ENCODE peak calls at places on chromosomes 4 and X, in seven cellular contexts. W, T, S, A, V, E and C are unnamed samples.

GRCh38 chr4:145881991-145882390 is 56.6 kb downstream of the ZNF827 start:
- DNase-seq in W (no peak), T (peak), S (no peak), A (no peak), V (peak), E (no peak), C (peak)

GRCh38 chrX:6693051-6693450 is 158.1 kb upstream of the VCX3A start:
- DNase-seq in W (no peak), T (no peak), S (no peak), A (no peak), V (no peak), E (no peak), C (no peak)

GRCh38 chr4:79273918-79274317 is 51.9 kb downstream of the NAA11 start:
- DNase-seq in W (no peak), T (no peak), S (no peak), A (no peak), V (no peak), E (no peak), C (no peak)

GRCh38 chrX:130975947-130976346 is 72.9 kb upstream of the ENOX2 start:
- DNase-seq in W (peak), T (peak), S (no peak), A (peak), V (peak), E (no peak), C (peak)

GRCh38 chr4:180675368-180675675 is 1567.9 kb upstream of the TENM3 start:
- DNase-seq in W (no peak), T (no peak), S (no peak), A (no peak), V (no peak), E (no peak), C (no peak)

GRCh38 chr4:158051401-158052235 is 121.2 kb downstream of the GASK1B start:
- DNase-seq in W (no peak), T (peak), S (no peak), A (no peak), V (peak), E (peak), C (no peak)

GRCh38 chrX:153886915-153887314 is 942 bp upstream of the L1CAM start:
- DNase-seq in W (no peak), T (no peak), S (no peak), A (no peak), V (no peak), E (no peak), C (no peak)

GRCh38 chr4:83867221-83867620 is 331.3 kb downstream of the GPAT3 start:
- DNase-seq in W (no peak), T (no peak), S (no peak), A (no peak), V (no peak), E (no peak), C (no peak)

GRCh38 chr4:168832746-168833575 is 177.1 kb downstream of the CBR4 start:
- DNase-seq in W (no peak), T (peak), S (peak), A (no peak), V (peak), E (peak), C (peak)
- H3K27ac ChIP-seq in W (no peak), T (peak), S (peak), A (no peak), V (peak), E (peak), C (peak)

GRCh38 chr4:152356428-152357034 is 179.4 kb downstream of the FBXW7 start:
- DNase-seq in W (peak), T (no peak), S (no peak), A (no peak), V (no peak), E (no peak), C (no peak)
- TF ChIP-seq CTCF in W (no peak), T (peak), S (no peak), A (peak), V (peak), E (no peak), C (peak)

GRCh38 chrX:28552322-28552721 is 34.9 kb upstream of the IL1RAPL1 start:
- DNase-seq in W (no peak), T (no peak), S (no peak), A (no peak), V (peak), E (no peak), C (peak)
- H3K27ac ChIP-seq in W (no peak), T (no peak), S (no peak), A (no peak), V (no peak), E (no peak), C (no peak)

DNA sequence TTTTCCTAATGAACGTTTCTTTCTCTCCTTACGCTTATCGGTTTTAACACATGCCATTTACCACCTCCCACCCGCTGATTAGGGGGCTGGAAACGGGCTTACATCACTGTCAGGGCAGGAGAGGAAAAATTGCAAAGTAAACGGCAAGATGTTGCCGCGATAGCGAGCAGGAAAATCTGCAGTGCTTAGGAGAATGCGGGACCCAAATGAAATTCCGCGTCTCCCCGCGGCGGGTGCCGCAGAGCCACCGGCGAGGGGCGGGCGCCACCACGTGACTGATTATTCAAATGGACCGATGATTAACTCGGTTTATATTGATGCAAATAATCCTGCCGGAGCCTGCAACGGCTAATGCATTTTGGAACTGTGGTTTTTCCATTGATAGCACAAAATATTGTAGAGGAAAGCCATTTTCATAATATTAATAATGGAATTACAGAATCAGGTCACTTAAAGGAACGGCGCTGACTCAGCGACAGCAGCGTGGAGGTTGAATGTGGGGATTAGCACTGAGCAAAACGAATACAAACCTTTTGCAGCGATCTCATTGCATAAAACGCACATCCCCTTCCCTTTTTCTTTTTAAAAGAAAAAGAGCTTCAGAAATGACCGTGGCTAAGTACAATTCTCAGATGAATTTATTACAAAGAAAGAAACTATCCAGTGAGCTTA is 224.2 kb downstream of the STIM2 start:
- DNase-seq in W (no peak), T (no peak), S (no peak), A (peak), V (peak), E (peak), C (peak)
- TF ChIP-seq CTCF in W (peak), T (no peak), S (no peak), A (peak), V (peak), E (no peak), C (no peak)